ENCODE peak calls at places on chromosome 2, in eight cellular contexts. D, A, S, C, I, W, T and N are unnamed samples.

GRCh38 chr2:101064868-101065549 is 62.9 kb downstream of the RPL31 start:
- DNase-seq in D (no peak), A (no peak), S (no peak), C (peak; percentile 34), I (no peak), W (no peak), T (peak; percentile 77), N (peak; percentile 75)

GRCh38 chr2:59176737-59177136 is 935.6 kb upstream of the FANCL start:
- DNase-seq in D (no peak), A (no peak), S (peak; percentile 10), C (no peak), I (no peak), W (no peak), T (no peak), N (no peak)

GRCh38 chr2:135149251-135149650 is 97.2 kb downstream of the RAB3GAP1 start:
- DNase-seq in D (no peak), A (no peak), S (no peak), C (no peak), I (no peak), W (no peak), T (peak; percentile 5), N (peak; percentile 37)

GRCh38 chr2:188345020-188345419 is 53.3 kb downstream of the GULP1 start:
- DNase-seq in D (no peak), A (no peak), S (no peak), C (no peak), I (no peak), W (no peak), T (no peak), N (no peak)

GRCh38 chr2:73089270-73090030 is 17.9 kb upstream of the SFXN5 start:
- DNase-seq in D (no peak), A (no peak), S (no peak), C (peak; percentile 75), I (peak; percentile 90), W (peak; percentile 44), T (peak; percentile 94), N (peak; percentile 99)

GRCh38 chr2:109162999-109163398 is 34.0 kb downstream of the SH3RF3 start:
- DNase-seq in D (no peak), A (no peak), S (no peak), C (no peak), I (peak; percentile 34), W (peak; percentile 66), T (no peak), N (no peak)

GRCh38 chr2:211396815-211397214 is 840.4 kb downstream of the CPS1 start:
- DNase-seq in D (no peak), A (no peak), S (no peak), C (no peak), I (no peak), W (no peak), T (no peak), N (no peak)

GRCh38 chr2:3309496-3310355 is 67.9 kb downstream of the EIPR1 start:
- DNase-seq in D (no peak), A (no peak), S (no peak), C (no peak), I (no peak), W (no peak), T (no peak), N (no peak)

GRCh38 chr2:113762377-113763118 is 6.1 kb upstream of the SLC35F5 start:
- DNase-seq in D (no peak), A (no peak), S (peak; percentile 38), C (no peak), I (no peak), W (no peak), T (no peak), N (peak; percentile 13)

GRCh38 chr2:215784371-215784783 is 229.0 kb downstream of the MREG start:
- DNase-seq in D (peak; percentile 22), A (no peak), S (no peak), C (no peak), I (no peak), W (no peak), T (no peak), N (no peak)

GRCh38 chr2:188524519-188525113 is 232.9 kb downstream of the GULP1 start:
- DNase-seq in D (peak; percentile 28), A (peak; percentile 56), S (peak; percentile 68), C (peak; percentile 18), I (no peak), W (no peak), T (peak; percentile 15), N (no peak)

GRCh38 chr2:20474757-20475566 is 28.1 kb downstream of the RHOB start:
- DNase-seq in D (no peak), A (no peak), S (no peak), C (no peak), I (no peak), W (peak; percentile 18), T (no peak), N (no peak)

GRCh38 chr2:208607694-208608093 is 201.1 kb downstream of the PTH2R start:
- DNase-seq in D (no peak), A (no peak), S (no peak), C (no peak), I (no peak), W (no peak), T (no peak), N (no peak)

GRCh38 chr2:152594022-152594712 is 123.1 kb downstream of the PRPF40A start:
- DNase-seq in D (no peak), A (no peak), S (no peak), C (no peak), I (peak; percentile 51), W (peak; percentile 73), T (no peak), N (no peak)
- TF ChIP-seq CTCF in D (no peak), A (no peak), S (no peak), C (no peak), I (no peak), W (no peak), T (no peak), N (no peak)

DNA sequence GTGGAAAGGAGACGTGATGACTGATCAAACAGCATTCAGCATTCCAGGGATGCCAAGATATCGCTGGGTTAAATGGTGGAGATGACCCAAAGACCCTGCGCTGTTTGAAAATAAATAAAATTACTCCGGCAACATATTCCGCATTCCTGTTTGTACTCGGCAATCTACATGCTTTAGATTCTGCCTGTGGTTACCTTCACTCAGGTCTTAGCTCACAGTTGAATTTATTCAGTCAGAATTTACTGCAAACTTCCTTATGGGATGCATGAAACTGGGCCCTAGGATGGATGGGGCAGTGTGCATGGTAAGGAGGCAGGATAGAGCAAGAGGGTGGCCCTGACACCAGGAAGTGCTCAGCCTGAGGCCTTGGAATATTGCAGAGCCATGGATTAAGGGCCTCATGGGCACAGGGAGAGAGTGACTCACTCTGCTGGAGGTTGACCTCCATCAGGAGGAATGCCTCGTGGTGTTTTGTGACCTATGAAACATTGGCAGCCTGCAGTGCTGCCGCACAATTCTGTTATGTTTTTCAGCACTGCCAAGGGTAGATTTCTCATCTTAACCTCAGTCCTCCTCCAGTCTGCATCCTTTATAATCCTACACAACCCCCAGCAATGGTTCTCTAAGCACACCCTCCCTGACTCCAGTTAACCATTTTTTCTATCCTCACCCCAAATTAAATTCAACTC is 321.4 kb downstream of the IRS1 start:
- DNase-seq in D (no peak), A (peak; percentile 19), S (peak; percentile 72), C (peak; percentile 77), I (peak; percentile 28), W (peak; percentile 84), T (peak; percentile 4), N (no peak)
- H3K27ac ChIP-seq in D (peak overlapping the region; percentile 68), A (no peak overlapping the region), S (no peak overlapping the region), C (no peak overlapping the region), I (peak overlapping the region; percentile 74), W (peak overlapping the region; percentile 89), T (no peak overlapping the region), N (no peak overlapping the region)

GRCh38 chr2:79855264-79856006 is 342.6 kb downstream of the CTNNA2 start:
- DNase-seq in D (peak; percentile 59), A (peak; percentile 53), S (peak; percentile 74), C (no peak), I (no peak), W (no peak), T (peak; percentile 7), N (no peak)
- TF ChIP-seq CTCF in D (peak; percentile 38), A (peak; percentile 66), S (peak; percentile 71), C (no peak), I (no peak), W (no peak), T (no peak), N (no peak)

GRCh38 chr2:46748121-46748520 is 167.5 kb downstream of the MCFD2 start:
- DNase-seq in D (no peak), A (no peak), S (no peak), C (no peak), I (no peak), W (no peak), T (no peak), N (no peak)

GRCh38 chr2:46737577-46737976 is 178.0 kb downstream of the MCFD2 start:
- DNase-seq in D (no peak), A (no peak), S (no peak), C (peak; percentile 20), I (no peak), W (no peak), T (peak; percentile 42), N (peak; percentile 19)

GRCh38 chr2:46747297-46747818 is 168.2 kb downstream of the MCFD2 start:
- DNase-seq in D (no peak), A (no peak), S (no peak), C (no peak), I (no peak), W (no peak), T (no peak), N (no peak)

GRCh38 chr2:46743021-46743420 is 172.6 kb downstream of the MCFD2 start:
- DNase-seq in D (no peak), A (no peak), S (no peak), C (no peak), I (no peak), W (no peak), T (no peak), N (no peak)
- H3K27ac ChIP-seq in D (no peak overlapping the region), A (no peak overlapping the region), S (no peak overlapping the region), C (no peak overlapping the region), I (no peak overlapping the region), W (no peak overlapping the region), T (no peak overlapping the region), N (no peak overlapping the region)

GRCh38 chr2:125526093-125526492 is 1129.9 kb upstream of the GYPC start:
- DNase-seq in D (no peak), A (no peak), S (peak; percentile 54), C (no peak), I (no peak), W (no peak), T (no peak), N (no peak)
- TF ChIP-seq CTCF in D (no peak), A (no peak), S (no peak), C (no peak), I (no peak), W (no peak), T (no peak), N (no peak)

GRCh38 chr2:10035633-10036032 is 7.7 kb upstream of the KLF11 start:
- DNase-seq in D (no peak), A (no peak), S (no peak), C (no peak), I (no peak), W (no peak), T (no peak), N (no peak)

GRCh38 chr2:10033251-10034006 is 9.9 kb upstream of the KLF11 start:
- DNase-seq in D (no peak), A (no peak), S (no peak), C (no peak), I (no peak), W (no peak), T (no peak), N (no peak)

GRCh38 chr2:10036095-10036879 is 7.1 kb upstream of the KLF11 start:
- DNase-seq in D (peak; percentile 87), A (peak; percentile 42), S (peak; percentile 32), C (peak; percentile 40), I (peak; percentile 77), W (peak; percentile 77), T (no peak), N (no peak)

GRCh38 chr2:10034333-10035052 is 8.9 kb upstream of the KLF11 start:
- DNase-seq in D (no peak), A (no peak), S (no peak), C (no peak), I (no peak), W (no peak), T (no peak), N (no peak)

GRCh38 chr2:10035053-10035422 is 8.3 kb upstream of the KLF11 start:
- DNase-seq in D (no peak), A (no peak), S (no peak), C (no peak), I (no peak), W (no peak), T (no peak), N (no peak)
- H3K27ac ChIP-seq in D (no peak overlapping the region), A (no peak overlapping the region), S (no peak overlapping the region), C (no peak overlapping the region), I (no peak overlapping the region), W (peak overlapping the region; percentile 80), T (peak overlapping the region; percentile 55), N (no peak overlapping the region)